ENCODE peak calls at places on chromosomes 11 and 22, in four cellular contexts. I is tibial artery, L is heart right ventricle, P is heart left ventricle. T is an unnamed sample.

GRCh38 chr11:65973439-65974110 is 12.0 kb downstream of the SART1 start:
- DNase-seq in I (no peak), P (no peak), L (no peak), T (no peak)

GRCh38 chr22:22955866-22956535 is 68.4 kb downstream of the IGLL5 start:
- DNase-seq in P (peak; percentile 48), L (no peak), I (no peak), T (peak; percentile 17)

GRCh38 chr11:61698173-61698965 is 18.2 kb downstream of the DAGLA start:
- DNase-seq in I (no peak), P (no peak), L (no peak), T (no peak)

GRCh38 chr11:114120606-114121005 is 61.1 kb downstream of the ZBTB16 start:
- DNase-seq in I (no peak), P (no peak), L (no peak), T (no peak)

GRCh38 chr11:123196060-123196714 is 1.1 kb upstream of the CLMP start:
- DNase-seq in P (no peak), I (no peak), L (no peak), T (no peak)

GRCh38 chr11:6194065-6194581 is 4.9 kb upstream of the OR52W1 start:
- DNase-seq in L (no peak), I (no peak), P (no peak), T (no peak)

GRCh38 chr11:44528103-44528502 is 37.4 kb upstream of the CD82 start:
- DNase-seq in I (no peak), P (no peak), L (no peak), T (no peak)

GRCh38 chr11:95520765-95521542 is 268.6 kb downstream of the FAM76B start:
- DNase-seq in P (no peak), L (no peak), I (no peak), T (no peak)

GRCh38 chr11:128881221-128881620 is 9.9 kb upstream of the KCNJ5 start:
- DNase-seq in P (no peak), L (no peak), I (no peak), T (no peak)

GRCh38 chr11:67604815-67605214 is 1.9 kb upstream of the NDUFV1 start:
- DNase-seq in I (no peak), L (no peak), P (no peak), T (no peak)

GRCh38 chr22:44325718-44326548 is 13.2 kb upstream of the SHISAL1 start:
- DNase-seq in L (no peak), I (no peak), P (no peak), T (no peak)

GRCh38 chr11:60887531-60887930 is 18.9 kb downstream of the PRPF19 start:
- DNase-seq in P (no peak), I (no peak), L (no peak), T (peak; percentile 11)

GRCh38 chr11:110435780-110436717 is 6.3 kb downstream of the FDX1 start:
- DNase-seq in P (no peak), L (no peak), I (no peak), T (no peak)

GRCh38 chr22:35914665-35915476 is 113.8 kb downstream of the RBFOX2 start:
- DNase-seq in L (no peak), I (peak; percentile 76), P (peak; percentile 69), T (peak; percentile 56)

GRCh38 chr11:6333112-6333511 is 12.8 kb upstream of the CAVIN3 start:
- DNase-seq in I (no peak), P (no peak), L (no peak), T (no peak)

GRCh38 chr11:479311-479710 is 27.7 kb downstream of the RNH1 start:
- DNase-seq in P (no peak), L (no peak), I (no peak), T (peak; percentile 42)

GRCh38 chr11:474914-475506 is 24.9 kb downstream of the PTDSS2 start:
- DNase-seq in L (no peak), P (no peak), I (no peak), T (no peak)

GRCh38 chr11:475941-476340 is 25.9 kb downstream of the PTDSS2 start:
- DNase-seq in L (no peak), P (peak; percentile 18), I (no peak), T (no peak)

GRCh38 chr11:476416-476815 is 26.3 kb downstream of the PTDSS2 start:
- DNase-seq in P (peak; percentile 10), L (no peak), I (no peak), T (no peak)

GRCh38 chr11:477042-477715 is 27.1 kb downstream of the PTDSS2 start:
- DNase-seq in L (no peak), P (peak; percentile 15), I (no peak), T (no peak)
- H3K27ac ChIP-seq in L (no peak overlapping the region), P (no peak overlapping the region), I (no peak overlapping the region), T (peak overlapping the region; percentile 61)

GRCh38 chr11:134466035-134466908 is 54.2 kb upstream of the B3GAT1 start:
- DNase-seq in P (no peak), L (no peak), I (no peak), T (no peak)

GRCh38 chr11:134464981-134465730 is 53.1 kb upstream of the B3GAT1 start:
- DNase-seq in P (no peak), I (no peak), L (no peak), T (no peak)

GRCh38 chr11:134468081-134468668 is 56.1 kb upstream of the B3GAT1 start:
- DNase-seq in L (no peak), P (no peak), I (no peak), T (no peak)

GRCh38 chr11:134468796-134469195 is 56.8 kb upstream of the B3GAT1 start:
- DNase-seq in P (no peak), I (no peak), L (no peak), T (no peak)

DNA sequence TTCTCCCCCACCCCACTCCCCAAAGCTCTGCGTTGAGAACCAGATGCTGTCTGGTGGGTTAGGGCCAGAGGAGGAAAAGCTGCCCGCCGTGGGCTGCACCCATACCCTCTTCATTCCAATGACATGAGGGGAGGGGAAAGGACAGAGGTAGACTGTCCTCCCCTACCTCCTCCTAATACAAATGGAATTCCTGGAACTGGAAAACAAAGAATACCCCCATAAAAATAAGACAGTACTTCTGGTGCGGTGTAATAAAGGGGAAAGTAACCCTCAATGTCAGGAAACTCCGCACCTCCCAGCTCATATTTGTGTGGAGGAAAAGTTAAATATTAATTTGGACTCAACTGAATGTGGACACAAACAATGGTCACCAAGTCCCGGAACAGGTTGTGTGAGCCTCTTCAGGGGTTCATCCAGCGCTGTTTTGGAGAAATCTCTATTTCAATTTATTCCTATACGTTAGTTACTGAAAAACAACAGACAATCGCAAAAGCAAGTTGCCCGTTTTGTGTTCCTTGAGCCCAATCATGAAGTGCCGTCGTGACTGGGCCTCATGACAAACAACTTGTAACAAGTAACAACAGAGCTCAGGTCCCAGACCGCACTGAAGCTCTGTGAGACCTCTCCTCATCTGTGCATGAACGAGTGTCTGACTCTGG is 55.0 kb upstream of the B3GAT1 start:
- DNase-seq in L (no peak), I (no peak), P (no peak), T (no peak)
- H3K27ac ChIP-seq in L (no peak overlapping the region), I (no peak overlapping the region), P (no peak overlapping the region), T (no peak overlapping the region)

GRCh38 chr22:33652596-33652995 is 267.7 kb downstream of the LARGE1 start:
- DNase-seq in L (no peak), P (no peak), I (no peak), T (no peak)

GRCh38 chr22:33650244-33650643 is 270.0 kb downstream of the LARGE1 start:
- DNase-seq in L (no peak), I (no peak), P (peak; percentile 46), T (no peak)

GRCh38 chr22:33656808-33657628 is 263.3 kb downstream of the LARGE1 start:
- DNase-seq in P (no peak), L (no peak), I (no peak), T (no peak)

GRCh38 chr22:33654173-33654890 is 265.9 kb downstream of the LARGE1 start:
- DNase-seq in P (no peak), I (no peak), L (no peak), T (no peak)

DNA sequence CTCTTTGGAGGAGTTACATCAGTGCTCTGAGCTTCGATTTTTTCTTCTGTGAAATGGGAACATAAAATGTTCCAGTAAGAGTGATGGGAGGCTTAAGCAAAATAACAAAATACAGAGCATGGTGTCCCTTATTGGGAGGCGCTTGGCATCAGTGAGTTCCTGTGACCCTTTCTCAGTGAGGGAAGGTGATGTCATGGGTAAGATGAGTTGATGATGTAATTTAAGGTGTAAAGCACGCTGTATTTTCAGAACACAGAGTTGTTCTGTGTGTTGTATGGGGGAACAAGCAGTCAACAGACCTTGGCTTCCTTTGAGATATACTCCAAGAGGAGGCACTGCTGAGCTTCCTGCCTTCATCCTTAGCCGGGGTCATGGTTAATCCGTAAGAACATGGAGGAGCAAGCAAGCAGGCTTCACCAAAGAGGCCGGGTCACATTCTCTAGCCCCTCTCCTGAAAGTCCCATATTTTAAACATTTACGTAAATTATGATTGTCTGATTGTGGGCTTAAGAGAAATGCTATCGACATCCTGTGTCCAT is 266.7 kb downstream of the LARGE1 start:
- DNase-seq in P (no peak), I (no peak), L (no peak), T (no peak)
- H3K27ac ChIP-seq in P (no peak overlapping the region), I (no peak overlapping the region), L (no peak overlapping the region), T (no peak overlapping the region)

GRCh38 chr22:29030618-29031235 is 30.9 kb downstream of the C22orf31 start:
- DNase-seq in P (peak; percentile 87), L (peak; percentile 71), I (peak; percentile 84), T (no peak)

GRCh38 chr22:29031236-29031982 is 30.2 kb downstream of the C22orf31 start:
- DNase-seq in I (peak; percentile 89), L (peak; percentile 22), P (peak; percentile 69), T (no peak)

GRCh38 chr22:29030016-29030617 is 31.5 kb downstream of the C22orf31 start:
- DNase-seq in I (no peak), P (no peak), L (no peak), T (no peak)

GRCh38 chr22:29032584-29032983 is 29.0 kb downstream of the C22orf31 start:
- DNase-seq in I (no peak), P (no peak), L (no peak), T (no peak)

DNA sequence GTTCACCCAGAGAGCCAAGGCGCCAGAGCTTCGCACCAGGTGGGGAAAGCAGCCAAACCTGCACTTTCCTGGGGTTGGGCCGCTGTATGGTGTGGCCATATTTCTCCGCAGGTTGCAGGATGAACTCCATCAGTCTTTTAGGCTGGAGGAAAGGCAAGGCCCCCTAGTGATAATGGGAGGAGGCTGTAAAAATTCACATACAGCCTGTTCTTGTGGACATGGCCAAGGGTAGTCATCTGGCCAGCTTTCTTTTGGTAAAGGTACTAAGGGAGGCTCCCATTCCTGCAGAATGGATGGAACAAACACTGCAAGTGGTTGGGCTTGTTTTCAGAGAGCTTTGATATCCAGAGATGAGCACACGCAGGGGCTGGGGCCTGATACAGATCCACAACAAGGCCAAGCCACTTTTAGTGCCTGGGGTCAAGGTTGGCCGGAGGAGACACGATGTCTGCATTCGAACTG is 29.6 kb downstream of the C22orf31 start:
- DNase-seq in P (no peak), I (no peak), L (no peak), T (no peak)
- H3K27ac ChIP-seq in P (peak overlapping the region; percentile 71), I (peak overlapping the region; percentile 84), L (peak overlapping the region; percentile 60), T (peak overlapping the region; percentile 63)

GRCh38 chr11:9265211-9266131 is at the start of gene DENND5A:
- DNase-seq in I (peak; percentile 91), L (peak; percentile 91), P (peak; percentile 92), T (peak; percentile 84)
- H3K27ac ChIP-seq in I (peak within 1 kb of the TSS; percentile 98), L (peak within 1 kb of the TSS; percentile 97), P (peak within 1 kb of the TSS; percentile 98), T (peak within 1 kb of the TSS; percentile 93)

GRCh38 chr11:73375830-73376167 is 400 bp upstream of the RELT start:
- DNase-seq in P (no peak), L (no peak), I (no peak), T (no peak)

GRCh38 chr11:73376168-73376802 is at the start of gene RELT:
- DNase-seq in P (peak; percentile 90), L (peak; percentile 93), I (peak; percentile 92), T (peak; percentile 82)

GRCh38 chr11:73374130-73374529 is 2.1 kb upstream of the RELT start:
- DNase-seq in I (no peak), P (no peak), L (no peak), T (no peak)

GRCh38 chr11:73379189-73379880 is 3.1 kb downstream of the RELT start:
- DNase-seq in I (no peak), P (peak; percentile 58), L (peak; percentile 56), T (no peak)

GRCh38 chr11:73376803-73377629 is 817 bp downstream of the RELT start:
- DNase-seq in P (peak; percentile 64), I (peak; percentile 81), L (peak; percentile 44), T (peak; percentile 68)
- H3K27ac ChIP-seq in P (peak overlapping the region; percentile 80), I (peak overlapping the region; percentile 80), L (peak overlapping the region; percentile 75), T (peak overlapping the region; percentile 85)

T was measured in substantia nigra.